ENCODE peak calls at places on chromosomes 3 and 15, in nine cellular contexts. One of them, this sample, is unnamed.

GRCh38 chr15:81270781-81271491 is 53.0 kb downstream of the STARD5 start:
- DNase-seq in dorsolateral prefrontal cortex: no peak
- DNase-seq in ovary: no peak
- DNase-seq in fibroblast of lung: no peak
- DNase-seq in WERI-Rb-1: peak
- DNase-seq in esophagus squamous epithelium: no peak
- DNase-seq in transverse colon: no peak
- DNase-seq in neural progenitor cell: peak
- DNase-seq in omental fat pad: no peak
- DNase-seq in this sample: no peak

GRCh38 chr3:130894130-130894872 is 417 bp downstream of the ATP2C1 start:
- DNase-seq in ovary: peak
- DNase-seq in transverse colon: peak
- DNase-seq in omental fat pad: no peak
- DNase-seq in neural progenitor cell: peak
- DNase-seq in WERI-Rb-1: peak
- DNase-seq in esophagus squamous epithelium: no peak
- DNase-seq in fibroblast of lung: peak
- DNase-seq in dorsolateral prefrontal cortex: peak
- DNase-seq in this sample: no peak

GRCh38 chr3:123296836-123297626 is 95.3 kb downstream of the SEC22A start:
- DNase-seq in esophagus squamous epithelium: no peak
- DNase-seq in transverse colon: no peak
- DNase-seq in omental fat pad: no peak
- DNase-seq in ovary: no peak
- DNase-seq in dorsolateral prefrontal cortex: no peak
- DNase-seq in neural progenitor cell: no peak
- DNase-seq in fibroblast of lung: no peak
- DNase-seq in WERI-Rb-1: no peak
- DNase-seq in this sample: no peak

GRCh38 chr3:66195347-66195783 is 25.4 kb upstream of the SLC25A26 start:
- DNase-seq in dorsolateral prefrontal cortex: peak
- DNase-seq in omental fat pad: no peak
- DNase-seq in fibroblast of lung: peak
- DNase-seq in transverse colon: peak
- DNase-seq in ovary: peak
- DNase-seq in esophagus squamous epithelium: no peak
- DNase-seq in WERI-Rb-1: peak
- DNase-seq in neural progenitor cell: peak
- DNase-seq in this sample: no peak

GRCh38 chr15:66078196-66078928 is 175.2 kb downstream of the MEGF11 start:
- DNase-seq in ovary: no peak
- DNase-seq in transverse colon: no peak
- DNase-seq in omental fat pad: no peak
- DNase-seq in dorsolateral prefrontal cortex: no peak
- DNase-seq in esophagus squamous epithelium: no peak
- DNase-seq in WERI-Rb-1: no peak
- DNase-seq in fibroblast of lung: no peak
- DNase-seq in neural progenitor cell: no peak
- DNase-seq in this sample: no peak

GRCh38 chr15:37100109-37100873 is at the start of gene MEIS2:
- DNase-seq in esophagus squamous epithelium: peak
- DNase-seq in dorsolateral prefrontal cortex: peak
- DNase-seq in fibroblast of lung: peak
- DNase-seq in neural progenitor cell: peak
- DNase-seq in transverse colon: peak
- DNase-seq in WERI-Rb-1: peak
- DNase-seq in ovary: peak
- DNase-seq in omental fat pad: peak
- DNase-seq in this sample: peak

GRCh38 chr15:94582368-94582767 is 351.0 kb downstream of the MCTP2 start:
- DNase-seq in transverse colon: no peak
- DNase-seq in ovary: no peak
- DNase-seq in omental fat pad: no peak
- DNase-seq in WERI-Rb-1: no peak
- DNase-seq in esophagus squamous epithelium: no peak
- DNase-seq in neural progenitor cell: peak
- DNase-seq in dorsolateral prefrontal cortex: no peak
- DNase-seq in fibroblast of lung: no peak
- DNase-seq in this sample: no peak

GRCh38 chr3:64351713-64352595 is 126.7 kb upstream of the PRICKLE2 start:
- DNase-seq in fibroblast of lung: no peak
- DNase-seq in ovary: no peak
- DNase-seq in omental fat pad: no peak
- DNase-seq in transverse colon: no peak
- DNase-seq in neural progenitor cell: peak
- DNase-seq in WERI-Rb-1: no peak
- DNase-seq in dorsolateral prefrontal cortex: no peak
- DNase-seq in esophagus squamous epithelium: no peak
- DNase-seq in this sample: no peak

GRCh38 chr3:59812778-59813558 is 763.1 kb upstream of the CFAP20DC start:
- DNase-seq in dorsolateral prefrontal cortex: no peak
- DNase-seq in fibroblast of lung: no peak
- DNase-seq in neural progenitor cell: peak
- DNase-seq in WERI-Rb-1: peak
- DNase-seq in ovary: no peak
- DNase-seq in omental fat pad: no peak
- DNase-seq in transverse colon: no peak
- DNase-seq in esophagus squamous epithelium: no peak
- DNase-seq in this sample: no peak

GRCh38 chr3:59809016-59809415 is 759.2 kb upstream of the CFAP20DC start:
- DNase-seq in dorsolateral prefrontal cortex: no peak
- DNase-seq in neural progenitor cell: no peak
- DNase-seq in WERI-Rb-1: peak
- DNase-seq in transverse colon: no peak
- DNase-seq in fibroblast of lung: peak
- DNase-seq in ovary: no peak
- DNase-seq in esophagus squamous epithelium: no peak
- DNase-seq in omental fat pad: no peak
- DNase-seq in this sample: no peak

GRCh38 chr3:59808431-59808830 is 758.6 kb upstream of the CFAP20DC start:
- DNase-seq in esophagus squamous epithelium: no peak
- DNase-seq in dorsolateral prefrontal cortex: no peak
- DNase-seq in neural progenitor cell: no peak
- DNase-seq in WERI-Rb-1: peak
- DNase-seq in transverse colon: no peak
- DNase-seq in ovary: no peak
- DNase-seq in fibroblast of lung: no peak
- DNase-seq in omental fat pad: no peak
- DNase-seq in this sample: no peak

GRCh38 chr3:59812188-59812587 is 762.4 kb upstream of the CFAP20DC start:
- DNase-seq in WERI-Rb-1: no peak
- DNase-seq in neural progenitor cell: no peak
- DNase-seq in fibroblast of lung: no peak
- DNase-seq in ovary: no peak
- DNase-seq in transverse colon: no peak
- DNase-seq in omental fat pad: no peak
- DNase-seq in esophagus squamous epithelium: no peak
- DNase-seq in dorsolateral prefrontal cortex: no peak
- DNase-seq in this sample: no peak

DNA sequence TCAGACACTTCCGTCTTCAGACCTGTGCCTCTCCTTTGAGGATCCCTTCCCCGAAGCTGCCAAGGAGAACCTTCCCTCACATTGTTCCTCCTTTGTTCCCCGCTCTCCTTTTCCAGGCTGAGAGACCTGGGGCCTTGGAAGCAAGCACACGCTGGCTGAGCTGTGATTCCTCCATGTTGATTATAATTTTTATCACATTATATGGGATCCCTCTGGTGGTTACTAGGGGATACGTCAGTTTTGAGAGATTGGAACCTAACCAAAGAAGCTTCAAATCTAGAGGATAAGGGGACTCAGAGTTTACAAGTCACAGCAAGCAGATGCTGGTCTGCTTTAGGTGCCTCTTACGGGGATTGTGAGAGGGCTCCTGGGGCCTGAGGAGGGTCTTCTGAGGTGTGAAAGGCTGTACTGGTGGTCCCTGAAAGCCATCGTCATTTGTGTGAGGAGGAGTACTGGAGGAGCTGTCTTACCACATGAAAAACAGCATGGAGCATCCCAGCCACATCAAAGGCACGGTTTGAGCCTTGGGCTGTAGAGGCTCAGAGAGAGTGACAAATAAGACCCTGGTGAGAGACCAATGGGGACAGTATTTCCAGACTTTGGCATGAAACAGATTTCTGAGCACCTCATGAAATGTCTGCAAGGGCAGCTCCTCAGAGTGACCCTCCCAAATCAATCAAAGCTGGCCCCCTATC is 760.1 kb upstream of the CFAP20DC start:
- DNase-seq in esophagus squamous epithelium: no peak
- DNase-seq in omental fat pad: no peak
- DNase-seq in fibroblast of lung: peak
- DNase-seq in neural progenitor cell: no peak
- DNase-seq in WERI-Rb-1: peak
- DNase-seq in transverse colon: no peak
- DNase-seq in ovary: no peak
- DNase-seq in dorsolateral prefrontal cortex: no peak
- DNase-seq in this sample: no peak
- TF ChIP-seq CTCF in esophagus squamous epithelium: peak
- TF ChIP-seq CTCF in omental fat pad: no peak
- TF ChIP-seq CTCF in fibroblast of lung: peak
- TF ChIP-seq CTCF in neural progenitor cell: peak
- TF ChIP-seq CTCF in WERI-Rb-1: peak
- TF ChIP-seq CTCF in transverse colon: peak
- TF ChIP-seq CTCF in ovary: no peak
- TF ChIP-seq CTCF in dorsolateral prefrontal cortex: peak
- TF ChIP-seq CTCF in this sample: peak

DNA sequence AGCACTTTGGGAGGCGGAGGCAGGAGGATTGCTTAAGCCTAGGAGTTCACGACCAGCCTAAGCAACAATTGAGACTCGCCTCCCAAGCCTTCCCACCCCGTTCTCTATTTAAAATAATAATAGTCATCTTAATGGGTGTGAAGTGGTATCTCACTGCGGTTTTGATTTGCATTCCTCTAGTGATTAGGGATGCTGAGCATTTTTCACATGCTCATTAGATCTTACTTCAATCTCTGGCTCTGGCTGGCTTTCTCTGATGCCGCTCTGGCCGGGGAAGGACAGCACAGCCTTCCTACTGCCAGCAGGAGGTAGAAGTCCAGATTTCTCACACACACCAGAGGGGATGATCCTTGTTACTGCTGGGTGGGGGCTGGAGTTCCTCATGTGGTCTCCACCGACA is 7.4 kb upstream of the EIF4A2 start:
- DNase-seq in neural progenitor cell: peak
- DNase-seq in omental fat pad: no peak
- DNase-seq in dorsolateral prefrontal cortex: no peak
- DNase-seq in transverse colon: no peak
- DNase-seq in esophagus squamous epithelium: no peak
- DNase-seq in ovary: no peak
- DNase-seq in WERI-Rb-1: no peak
- DNase-seq in fibroblast of lung: no peak
- DNase-seq in this sample: no peak
- TF ChIP-seq CTCF in neural progenitor cell: no peak
- TF ChIP-seq CTCF in omental fat pad: no peak
- TF ChIP-seq CTCF in dorsolateral prefrontal cortex: no peak
- TF ChIP-seq CTCF in transverse colon: no peak
- TF ChIP-seq CTCF in esophagus squamous epithelium: no peak
- TF ChIP-seq CTCF in ovary: no peak
- TF ChIP-seq CTCF in WERI-Rb-1: peak
- TF ChIP-seq CTCF in fibroblast of lung: no peak
- TF ChIP-seq CTCF in this sample: no peak

GRCh38 chr3:114606336-114606735 is 312.5 kb downstream of the TIGIT start:
- DNase-seq in neural progenitor cell: no peak
- DNase-seq in WERI-Rb-1: no peak
- DNase-seq in transverse colon: no peak
- DNase-seq in esophagus squamous epithelium: no peak
- DNase-seq in dorsolateral prefrontal cortex: no peak
- DNase-seq in omental fat pad: no peak
- DNase-seq in fibroblast of lung: no peak
- DNase-seq in ovary: no peak
- DNase-seq in this sample: no peak

GRCh38 chr3:114595521-114596028 is 301.7 kb downstream of the TIGIT start:
- DNase-seq in neural progenitor cell: no peak
- DNase-seq in esophagus squamous epithelium: no peak
- DNase-seq in fibroblast of lung: no peak
- DNase-seq in omental fat pad: no peak
- DNase-seq in transverse colon: no peak
- DNase-seq in ovary: no peak
- DNase-seq in WERI-Rb-1: no peak
- DNase-seq in dorsolateral prefrontal cortex: no peak
- DNase-seq in this sample: no peak

GRCh38 chr3:114596147-114596546 is 302.3 kb downstream of the TIGIT start:
- DNase-seq in fibroblast of lung: no peak
- DNase-seq in transverse colon: no peak
- DNase-seq in esophagus squamous epithelium: no peak
- DNase-seq in WERI-Rb-1: no peak
- DNase-seq in omental fat pad: no peak
- DNase-seq in neural progenitor cell: no peak
- DNase-seq in dorsolateral prefrontal cortex: no peak
- DNase-seq in ovary: no peak
- DNase-seq in this sample: no peak

GRCh38 chr3:114597012-114597411 is 303.2 kb downstream of the TIGIT start:
- DNase-seq in WERI-Rb-1: no peak
- DNase-seq in transverse colon: no peak
- DNase-seq in neural progenitor cell: no peak
- DNase-seq in ovary: no peak
- DNase-seq in omental fat pad: no peak
- DNase-seq in esophagus squamous epithelium: no peak
- DNase-seq in fibroblast of lung: peak
- DNase-seq in dorsolateral prefrontal cortex: no peak
- DNase-seq in this sample: no peak

GRCh38 chr3:114600571-114600970 is 306.7 kb downstream of the TIGIT start:
- DNase-seq in dorsolateral prefrontal cortex: no peak
- DNase-seq in esophagus squamous epithelium: no peak
- DNase-seq in fibroblast of lung: no peak
- DNase-seq in omental fat pad: no peak
- DNase-seq in neural progenitor cell: no peak
- DNase-seq in transverse colon: no peak
- DNase-seq in WERI-Rb-1: no peak
- DNase-seq in ovary: no peak
- DNase-seq in this sample: no peak
- TF ChIP-seq CTCF in dorsolateral prefrontal cortex: no peak
- TF ChIP-seq CTCF in esophagus squamous epithelium: no peak
- TF ChIP-seq CTCF in fibroblast of lung: no peak
- TF ChIP-seq CTCF in omental fat pad: no peak
- TF ChIP-seq CTCF in neural progenitor cell: no peak
- TF ChIP-seq CTCF in transverse colon: no peak
- TF ChIP-seq CTCF in WERI-Rb-1: no peak
- TF ChIP-seq CTCF in ovary: no peak
- TF ChIP-seq CTCF in this sample: no peak

GRCh38 chr3:197798863-197799262 is 7.8 kb downstream of the LRCH3 start:
- DNase-seq in neural progenitor cell: no peak
- DNase-seq in WERI-Rb-1: no peak
- DNase-seq in ovary: no peak
- DNase-seq in transverse colon: no peak
- DNase-seq in omental fat pad: no peak
- DNase-seq in fibroblast of lung: no peak
- DNase-seq in dorsolateral prefrontal cortex: no peak
- DNase-seq in esophagus squamous epithelium: no peak
- DNase-seq in this sample: no peak

GRCh38 chr3:197802505-197803459 is 11.7 kb downstream of the LRCH3 start:
- DNase-seq in omental fat pad: no peak
- DNase-seq in dorsolateral prefrontal cortex: no peak
- DNase-seq in neural progenitor cell: no peak
- DNase-seq in ovary: no peak
- DNase-seq in WERI-Rb-1: no peak
- DNase-seq in transverse colon: no peak
- DNase-seq in esophagus squamous epithelium: no peak
- DNase-seq in fibroblast of lung: no peak
- DNase-seq in this sample: no peak

GRCh38 chr3:197796087-197796486 is 5.0 kb downstream of the LRCH3 start:
- DNase-seq in neural progenitor cell: no peak
- DNase-seq in WERI-Rb-1: no peak
- DNase-seq in transverse colon: no peak
- DNase-seq in dorsolateral prefrontal cortex: no peak
- DNase-seq in omental fat pad: no peak
- DNase-seq in fibroblast of lung: no peak
- DNase-seq in esophagus squamous epithelium: no peak
- DNase-seq in ovary: no peak
- DNase-seq in this sample: no peak

GRCh38 chr3:197800379-197800778 is 9.3 kb downstream of the LRCH3 start:
- DNase-seq in fibroblast of lung: no peak
- DNase-seq in ovary: no peak
- DNase-seq in neural progenitor cell: no peak
- DNase-seq in esophagus squamous epithelium: no peak
- DNase-seq in transverse colon: no peak
- DNase-seq in WERI-Rb-1: no peak
- DNase-seq in dorsolateral prefrontal cortex: no peak
- DNase-seq in omental fat pad: no peak
- DNase-seq in this sample: no peak

GRCh38 chr3:197801801-197802504 is 10.9 kb downstream of the LRCH3 start:
- DNase-seq in ovary: no peak
- DNase-seq in fibroblast of lung: peak
- DNase-seq in transverse colon: no peak
- DNase-seq in esophagus squamous epithelium: no peak
- DNase-seq in omental fat pad: no peak
- DNase-seq in dorsolateral prefrontal cortex: no peak
- DNase-seq in WERI-Rb-1: no peak
- DNase-seq in neural progenitor cell: no peak
- DNase-seq in this sample: no peak
- TF ChIP-seq CTCF in ovary: no peak
- TF ChIP-seq CTCF in fibroblast of lung: peak
- TF ChIP-seq CTCF in transverse colon: no peak
- TF ChIP-seq CTCF in esophagus squamous epithelium: peak
- TF ChIP-seq CTCF in omental fat pad: no peak
- TF ChIP-seq CTCF in dorsolateral prefrontal cortex: no peak
- TF ChIP-seq CTCF in WERI-Rb-1: peak
- TF ChIP-seq CTCF in neural progenitor cell: peak
- TF ChIP-seq CTCF in this sample: no peak

This sample was measured in thoracic aorta.